ENCODE peak calls at places on chromosomes 5 and 9, in seven cellular contexts. N is suprapubic skin, G is prostate gland, D is spleen, F is heart left ventricle, U is adrenal gland, R is sigmoid colon. K is an unnamed sample.

GRCh38 chr9:125521462-125522327 is 185.3 kb downstream of the MAPKAP1 start:
- DNase-seq in D (no peak), F (no peak), N (no peak), U (no peak), G (no peak), R (no peak), K (no peak)

GRCh38 chr5:33316773-33317172 is 124.0 kb upstream of the TARS1 start:
- DNase-seq in R (no peak), D (no peak), G (no peak), N (no peak), F (no peak), U (no peak), K (no peak)

GRCh38 chr9:121508415-121508814 is 8.8 kb upstream of the GGTA1 start:
- DNase-seq in F (no peak), N (no peak), D (no peak), U (no peak), G (no peak), R (no peak), K (no peak)

GRCh38 chr9:81393985-81394811 is 295.1 kb downstream of the TLE1 start:
- DNase-seq in N (no peak), G (peak), U (no peak), F (no peak), R (peak), D (no peak), K (no peak)

GRCh38 chr9:133477992-133478850 is 678 bp downstream of the SLC2A6 start:
- DNase-seq in D (peak), G (no peak), R (no peak), F (peak), U (no peak), N (no peak), K (no peak)

GRCh38 chr5:1380011-1380817 is 35.3 kb upstream of the CLPTM1L start:
- DNase-seq in N (no peak), R (no peak), U (peak), D (peak), F (no peak), G (peak), K (no peak)

GRCh38 chr9:109329274-109330258 is 8.7 kb upstream of the EPB41L4B start:
- DNase-seq in D (no peak), G (peak), F (peak), N (peak), R (peak), U (peak), K (peak)

GRCh38 chr9:133576591-133577462 is 32.4 kb downstream of the FAM163B start:
- DNase-seq in D (no peak), N (no peak), R (no peak), U (peak), F (no peak), G (no peak), K (no peak)

GRCh38 chr9:33180526-33181184 is 13.5 kb upstream of the B4GALT1 start:
- DNase-seq in U (no peak), G (no peak), D (no peak), F (no peak), N (no peak), R (no peak), K (no peak)

GRCh38 chr5:36202521-36202961 is 39.2 kb downstream of the NADK2 start:
- DNase-seq in R (no peak), D (no peak), N (no peak), F (no peak), U (no peak), G (no peak), K (no peak)

GRCh38 chr9:19473605-19474004 is 64.8 kb downstream of the ACER2 start:
- DNase-seq in R (no peak), G (no peak), N (no peak), F (no peak), D (no peak), U (no peak), K (peak)

GRCh38 chr9:136965771-136966484 is 11.4 kb upstream of the PTGDS start:
- DNase-seq in R (no peak), G (no peak), N (no peak), F (no peak), D (no peak), U (peak), K (no peak)

GRCh38 chr9:92064711-92065110 is 50.5 kb downstream of the SPTLC1 start:
- DNase-seq in D (no peak), F (no peak), U (no peak), N (no peak), R (no peak), G (no peak), K (no peak)

GRCh38 chr5:135821061-135821781 is 13.2 kb upstream of the SLC25A48 start:
- DNase-seq in D (no peak), F (no peak), U (no peak), N (no peak), G (no peak), R (no peak), K (peak)

GRCh38 chr5:137415231-137415681 is 83.9 kb downstream of the SPOCK1 start:
- DNase-seq in F (no peak), G (no peak), N (no peak), R (no peak), U (no peak), D (no peak), K (no peak)

GRCh38 chr9:130181645-130182044 is 9.4 kb downstream of the NCS1 start:
- DNase-seq in R (no peak), D (no peak), G (peak), N (no peak), U (no peak), F (no peak), K (peak)

GRCh38 chr5:16178745-16179372 is 732 bp downstream of the MARCHF11 start:
- DNase-seq in G (peak), D (peak), R (no peak), N (no peak), F (peak), U (peak), K (peak)

GRCh38 chr9:128918921-128919320 is 1.9 kb upstream of the PHYHD1 start:
- DNase-seq in F (no peak), D (no peak), G (no peak), U (no peak), N (no peak), R (no peak), K (no peak)

GRCh38 chr9:134485653-134486052 is 155.9 kb upstream of the COL5A1 start:
- DNase-seq in U (no peak), F (no peak), G (no peak), N (no peak), R (peak), D (peak), K (no peak)

GRCh38 chr5:176735383-176736265 is 74.7 kb upstream of the UNC5A start:
- DNase-seq in G (no peak), F (no peak), D (peak), U (peak), R (peak), N (peak), K (peak)

GRCh38 chr9:86946712-86947145 is 577 bp downstream of the GAS1 start:
- DNase-seq in U (peak), F (peak), G (peak), R (peak), N (peak), D (peak), K (peak)

GRCh38 chr5:14668247-14668646 is 3.7 kb downstream of the OTULIN start:
- DNase-seq in U (no peak), G (no peak), F (no peak), R (no peak), D (no peak), N (no peak), K (no peak)

GRCh38 chr9:2613730-2614271 is 7.8 kb upstream of the VLDLR start:
- DNase-seq in G (no peak), D (no peak), F (peak), N (no peak), U (no peak), R (no peak), K (no peak)

GRCh38 chr5:173954671-173955605 is 34.0 kb upstream of the C5orf47 start:
- DNase-seq in U (peak), R (peak), G (no peak), D (no peak), N (no peak), F (peak), K (no peak)

GRCh38 chr5:16411741-16412455 is 53.7 kb downstream of the ZNF622 start:
- DNase-seq in R (no peak), N (no peak), U (no peak), G (no peak), D (no peak), F (no peak), K (no peak)

GRCh38 chr9:134223091-134223490 is 58.7 kb upstream of the RNU6ATAC start:
- DNase-seq in G (no peak), N (no peak), R (peak), U (no peak), F (peak), D (peak), K (no peak)

GRCh38 chr9:98017306-98017705 is 34.2 kb downstream of the ANP32B start:
- DNase-seq in U (no peak), F (no peak), G (no peak), R (no peak), N (no peak), D (no peak), K (no peak)
- TF ChIP-seq POLR2A in U (no peak), F (no peak), G (no peak), R (no peak), N (no peak), D (no peak), K (no peak)

GRCh38 chr5:115389799-115390382 is 93.4 kb upstream of the CCDC112 start:
- DNase-seq in N (no peak), U (no peak), D (peak), R (no peak), F (no peak), G (no peak), K (no peak)
- TF ChIP-seq CTCF in N (no peak), U (no peak), D (no peak), R (no peak), F (peak), G (no peak), K (no peak)

GRCh38 chr5:83072946-83073345 is 4.2 kb downstream of the TMEM167A start:
- DNase-seq in F (no peak), U (no peak), G (no peak), D (no peak), N (no peak), R (no peak), K (peak)

GRCh38 chr5:83077662-83078261 is 415 bp downstream of the XRCC4 start:
- DNase-seq in R (no peak), D (no peak), F (no peak), G (no peak), U (no peak), N (no peak), K (no peak)

GRCh38 chr5:83082750-83083149 is 5.4 kb downstream of the XRCC4 start:
- DNase-seq in U (no peak), D (no peak), F (no peak), R (no peak), N (no peak), G (no peak), K (no peak)

GRCh38 chr5:83071286-83071685 is 5.9 kb downstream of the TMEM167A start:
- DNase-seq in R (no peak), N (no peak), D (no peak), G (no peak), U (no peak), F (no peak), K (no peak)

GRCh38 chr5:83076742-83077661 is at the start of the genes TMEM167A and XRCC4:
- DNase-seq in R (peak), U (peak), G (peak), N (peak), D (peak), F (peak), K (peak)
- TF ChIP-seq POLR2A in R (peak), U (peak), G (peak), N (peak), D (peak), F (peak), K (no peak)

DNA sequence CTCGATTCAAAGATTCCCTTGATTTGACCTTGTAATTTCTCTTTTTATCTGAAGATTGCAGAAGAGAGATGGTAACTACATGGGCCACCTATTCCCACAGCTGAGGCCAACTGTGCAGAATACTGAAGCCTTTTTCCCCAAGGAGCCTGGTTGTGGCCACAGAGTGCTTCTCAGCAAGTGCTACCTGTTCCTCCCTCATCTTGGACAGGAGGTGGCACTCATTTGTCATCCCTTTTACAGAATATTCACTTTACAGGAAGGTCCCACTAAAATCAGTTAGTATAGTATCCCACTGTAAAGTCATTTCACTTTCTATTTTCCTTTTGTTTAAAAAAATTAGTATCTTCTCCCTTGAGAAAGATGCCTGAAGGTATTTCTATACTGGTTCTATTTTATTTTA is 346.4 kb downstream of the ARL15 start:
- DNase-seq in D (no peak), G (no peak), R (no peak), N (no peak), U (no peak), F (no peak), K (no peak)
- TF ChIP-seq CTCF in D (no peak), G (no peak), R (no peak), N (no peak), U (no peak), F (no peak), K (no peak)

GRCh38 chr9:89660286-89660685 is 55.5 kb downstream of the GADD45G start:
- DNase-seq in G (no peak), N (no peak), D (peak), U (no peak), R (no peak), F (no peak), K (no peak)

GRCh38 chr9:89662718-89663246 is 58.0 kb downstream of the GADD45G start:
- DNase-seq in N (no peak), F (no peak), G (no peak), U (no peak), D (peak), R (peak), K (peak)

GRCh38 chr9:89661391-89661949 is 56.7 kb downstream of the GADD45G start:
- DNase-seq in N (no peak), U (peak), F (no peak), D (peak), R (peak), G (no peak), K (peak)

GRCh38 chr9:89663264-89663970 is 58.6 kb downstream of the GADD45G start:
- DNase-seq in F (no peak), D (peak), N (no peak), R (peak), G (no peak), U (no peak), K (peak)

DNA sequence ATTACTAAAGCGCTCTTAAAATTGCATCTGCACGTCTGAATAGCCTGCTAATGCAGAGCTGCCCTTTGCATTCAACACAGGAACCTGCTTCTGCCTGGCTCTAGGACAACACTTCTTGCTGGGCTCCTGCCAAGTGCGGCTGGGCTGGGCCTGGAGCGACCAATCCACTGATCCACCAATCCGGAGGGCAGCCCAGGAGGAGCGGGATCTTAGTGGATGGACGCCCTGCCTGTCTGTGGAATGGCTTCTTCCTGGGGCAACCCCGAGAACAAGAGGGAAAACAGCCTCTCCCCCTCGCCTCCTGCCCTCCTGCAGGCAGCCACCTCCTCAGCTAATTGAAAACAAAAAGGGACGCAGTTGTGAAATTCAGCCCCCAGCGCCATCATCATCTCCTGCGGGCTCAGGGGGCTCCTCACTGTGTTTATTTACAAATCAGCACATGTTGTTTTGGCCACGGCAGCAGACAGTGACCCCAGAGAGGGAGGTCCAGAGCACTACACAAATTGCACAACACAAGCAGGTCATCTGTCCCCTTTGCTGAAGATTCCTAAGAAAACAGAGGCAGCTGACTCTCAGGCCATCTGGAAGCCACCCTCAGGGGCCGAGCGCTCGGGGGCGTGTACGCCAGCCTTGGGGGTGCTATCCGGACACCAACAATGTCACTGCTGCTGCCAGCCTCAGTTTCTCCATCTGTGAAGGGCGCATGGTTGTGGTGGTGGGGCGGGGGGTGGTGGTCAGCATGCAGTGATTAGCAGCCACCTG is 57.3 kb downstream of the GADD45G start:
- DNase-seq in U (peak), G (peak), N (peak), D (peak), R (peak), F (peak), K (peak)
- TF ChIP-seq POLR2A in U (peak), G (peak), N (no peak), D (no peak), R (no peak), F (no peak), K (no peak)

DNA sequence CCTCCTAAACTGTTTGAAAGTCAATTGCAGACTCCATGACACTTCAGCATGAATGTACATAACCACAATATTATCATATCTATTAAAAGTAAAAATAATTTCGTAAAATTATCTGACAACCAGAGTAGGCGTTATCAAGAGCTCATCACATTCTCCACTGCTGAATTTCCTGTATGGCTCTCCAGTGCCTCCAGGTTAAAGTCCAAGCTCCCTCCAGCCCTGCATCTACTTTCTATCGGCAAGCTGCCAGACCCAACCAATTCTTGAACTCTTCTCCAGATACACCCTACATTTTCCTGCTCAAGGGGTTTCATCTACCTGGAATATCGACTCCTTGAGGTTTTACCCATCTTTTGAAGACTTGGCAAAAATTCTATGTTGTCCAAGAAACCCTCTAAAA is 74.5 kb upstream of the TBC1D2 start:
- DNase-seq in R (no peak), D (no peak), G (no peak), F (no peak), U (no peak), N (no peak), K (no peak)
- TF ChIP-seq CTCF in R (no peak), D (no peak), G (no peak), F (no peak), U (no peak), N (no peak), K (no peak)

DNA sequence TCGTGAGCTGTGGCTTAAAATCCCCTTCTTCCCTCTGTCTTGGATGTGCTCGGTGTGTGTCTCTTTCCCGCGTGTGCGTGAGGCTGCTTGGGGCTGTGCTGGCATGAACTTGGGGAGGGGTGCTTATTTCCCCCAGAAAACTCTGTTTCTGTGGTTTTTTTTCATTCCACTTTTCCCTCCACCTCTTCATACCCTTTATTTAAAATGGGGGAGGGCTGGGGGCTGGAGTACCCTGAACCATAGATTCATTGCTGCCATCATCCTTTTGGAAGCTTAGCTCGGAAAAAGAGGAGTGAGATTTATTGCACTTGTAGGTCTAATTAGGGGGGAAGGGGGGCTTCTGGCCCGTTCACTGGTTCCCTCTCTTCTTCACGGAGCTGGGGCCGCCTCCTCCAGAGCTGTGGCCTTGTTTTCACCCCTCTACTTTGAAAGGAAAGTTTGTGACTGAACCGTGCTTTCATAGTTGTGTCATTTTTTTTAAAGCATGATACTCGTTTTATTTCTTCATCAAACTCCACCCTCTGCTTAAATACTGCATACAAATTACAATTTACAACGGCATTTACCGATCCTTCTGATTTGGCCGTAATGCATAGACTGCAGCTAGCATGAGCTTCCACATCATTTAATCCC is 2.8 kb downstream of the NR2F1 start:
- DNase-seq in F (no peak), R (peak), D (no peak), U (peak), G (no peak), N (no peak), K (no peak)
- TF ChIP-seq POLR2A in F (no peak), R (no peak), D (no peak), U (no peak), G (no peak), N (no peak), K (no peak)

GRCh38 chr9:98708933-98709911 is at the start of gene GABBR2:
- DNase-seq in U (no peak), R (no peak), D (no peak), G (no peak), N (no peak), F (no peak), K (peak)
- TF ChIP-seq CTCF in U (no peak), R (no peak), D (no peak), G (no peak), N (no peak), F (no peak), K (no peak)

K was measured in lower leg skin.